ENCODE peak calls at places on chromosomes 7 and 10, in nine cellular contexts. R is activated CD8-positive, alpha-beta memory T cell treated with anti-CD3 and anti-CD28 coated beads for 24 hours; K is A549; G is mesendoderm; L is HTR-8/SVneo; J is tibial nerve; P is stimulated activated CD4-positive, alpha-beta T cell treated with anti-CD3 and anti-CD28 coated beads, Interleukin-12 subunit alpha, Interleukin-12 subunit beta, amount 100 ng/mL, for 48 hours; I is GDM1; O is epithelial cell of esophagus. X is an unnamed sample.

GRCh38 chr7:35729061-35729783 is 34.3 kb upstream of the HERPUD2 start:
- DNase-seq in O (no peak), L (no peak), J (no peak), K (no peak), G (no peak), I (no peak), P (no peak), R (peak; percentile 73), X (no peak)

GRCh38 chr7:7251742-7252141 is 69.4 kb downstream of the C1GALT1 start:
- DNase-seq in L (no peak), G (no peak), O (no peak), K (no peak), P (no peak), J (no peak), I (no peak), R (no peak), X (no peak)

GRCh38 chr7:54292171-54292925 is 249.8 kb upstream of the VSTM2A start:
- DNase-seq in G (peak; percentile 84), J (no peak), I (no peak), O (no peak), L (no peak), R (no peak), P (no peak), K (no peak), X (peak; percentile 81)

GRCh38 chr10:22433875-22434274 is 88.6 kb downstream of the SPAG6 start:
- DNase-seq in R (no peak), L (peak; percentile 64), I (no peak), J (no peak), G (peak; percentile 93), P (no peak), O (peak; percentile 75), K (peak; percentile 38), X (no peak)

GRCh38 chr7:17126413-17127374 is 171.8 kb upstream of the AHR start:
- DNase-seq in I (no peak), K (no peak), J (no peak), R (no peak), L (no peak), O (no peak), G (no peak), P (no peak), X (no peak)

GRCh38 chr10:79435271-79436065 is 10.0 kb downstream of the ZCCHC24 start:
- DNase-seq in I (no peak), G (peak; percentile 44), L (no peak), K (no peak), R (no peak), P (no peak), O (no peak), J (no peak), X (peak; percentile 61)

GRCh38 chr10:31320598-31321211 is 1.7 kb downstream of the ZEB1 start:
- DNase-seq in P (no peak), G (peak; percentile 42), J (peak; percentile 59), R (peak; percentile 71), O (peak; percentile 28), L (peak; percentile 14), I (no peak), K (peak; percentile 16), X (peak; percentile 57)

GRCh38 chr10:127145173-127145572 is 51.2 kb downstream of the INSYN2A start:
- DNase-seq in I (no peak), L (peak; percentile 9), K (peak; percentile 13), R (no peak), G (no peak), O (peak; percentile 77), P (no peak), J (no peak), X (no peak)

GRCh38 chr7:43954524-43955228 is 28.4 kb downstream of the UBE2D4 start:
- DNase-seq in L (peak; percentile 67), K (peak; percentile 53), R (no peak), J (peak; percentile 6), I (peak; percentile 5), O (peak; percentile 62), G (peak; percentile 84), P (no peak), X (peak; percentile 83)

GRCh38 chr10:63665765-63666164 is 144.6 kb downstream of the REEP3 start:
- DNase-seq in J (no peak), O (no peak), K (no peak), G (peak; percentile 24), L (no peak), I (no peak), R (no peak), P (no peak), X (no peak)

GRCh38 chr7:23235688-23236280 is 10.8 kb upstream of the GPNMB start:
- DNase-seq in O (peak; percentile 100), I (no peak), P (no peak), K (no peak), R (no peak), J (peak; percentile 76), G (no peak), L (no peak), X (no peak)

GRCh38 chr7:125491137-125491536 is 561.5 kb upstream of the POT1 start:
- DNase-seq in K (no peak), P (no peak), G (no peak), L (no peak), I (no peak), O (no peak), R (no peak), J (no peak), X (no peak)

GRCh38 chr7:40706829-40707228 is 572.0 kb downstream of the SUGCT start:
- DNase-seq in P (no peak), G (no peak), J (no peak), R (no peak), I (no peak), L (no peak), O (peak; percentile 61), K (no peak), X (no peak)

GRCh38 chr10:88841316-88842111 is 10.1 kb downstream of the ANKRD22 start:
- DNase-seq in R (no peak), O (peak; percentile 48), G (no peak), K (no peak), I (no peak), P (no peak), L (no peak), J (no peak), X (no peak)

X was measured in endodermal cell.